ENCODE peak calls at places on chromosomes 12 and 14, in six cellular contexts. R, H, S, P, K and C are unnamed samples. For H3K4me1, the result is how much of the 10 kb centered on the place peaks cover.

GRCh38 chr12:92146497-92146828 is 817 bp upstream of the BTG1 start:
- DNase-seq in R (no peak), H (no peak), S (no peak), P (no peak), K (no peak), C (no peak)

GRCh38 chr14:36657409-36658090 is 4.1 kb upstream of the PAX9 start:
- DNase-seq in R (no peak), H (no peak), S (peak), P (no peak), K (peak), C (no peak)

GRCh38 chr14:41597647-41598046 is 9.0 kb upstream of the LRFN5 start:
- DNase-seq in R (no peak), H (no peak), S (peak), P (no peak), K (no peak), C (no peak)

GRCh38 chr14:79542121-79542520 is 669.2 kb downstream of the DIO2 start:
- DNase-seq in R (no peak), H (no peak), S (no peak), P (no peak), K (no peak), C (no peak)

GRCh38 chr12:71186571-71187288 is 28.9 kb upstream of the TSPAN8 start:
- DNase-seq in R (no peak), H (no peak), S (no peak), P (no peak), K (no peak), C (no peak)

GRCh38 chr12:123387508-123388217 is 3.7 kb downstream of the KMT5A start:
- DNase-seq in R (no peak), H (no peak), S (no peak), P (no peak), K (no peak), C (no peak)

GRCh38 chr12:109714913-109715244 is 1.3 kb downstream of the FAM222A start:
- DNase-seq in R (no peak), H (no peak), S (no peak), P (no peak), K (peak), C (no peak)

GRCh38 chr12:5498081-5498480 is 66.2 kb downstream of the NTF3 start:
- DNase-seq in R (no peak), H (no peak), S (no peak), P (no peak), K (no peak), C (no peak)

GRCh38 chr12:11732023-11732422 is 82.5 kb downstream of the ETV6 start:
- DNase-seq in R (no peak), H (no peak), S (no peak), P (no peak), K (no peak), C (no peak)

GRCh38 chr12:106044773-106045172 is 94.0 kb downstream of the NUAK1 start:
- DNase-seq in R (no peak), H (no peak), S (no peak), P (no peak), K (peak), C (no peak)

GRCh38 chr12:27709932-27710591 is 570 bp upstream of the MRPS35 start:
- DNase-seq in R (no peak), H (no peak), S (peak), P (no peak), K (no peak), C (no peak)

GRCh38 chr12:9064201-9064814 is 51.4 kb downstream of the A2M start:
- DNase-seq in R (peak), H (no peak), S (no peak), P (peak), K (peak), C (no peak)

GRCh38 chr12:132579747-132580146 is 30.6 kb downstream of the LRCOL1 start:
- DNase-seq in R (no peak), H (no peak), S (no peak), P (no peak), K (no peak), C (no peak)

GRCh38 chr14:85566603-85567002 is 36.7 kb downstream of the FLRT2 start:
- DNase-seq in R (no peak), H (no peak), S (no peak), P (no peak), K (no peak), C (no peak)

GRCh38 chr12:29589852-29590251 is 92.4 kb upstream of the OVCH1 start:
- DNase-seq in R (no peak), H (no peak), S (no peak), P (no peak), K (no peak), C (no peak)

GRCh38 chr12:19439059-19440018 is at the start of gene AEBP2:
- DNase-seq in R (peak), H (peak), S (peak), P (peak), K (peak), C (peak)

GRCh38 chr12:117689857-117690256 is 278.9 kb downstream of the KSR2 start:
- DNase-seq in R (no peak), H (no peak), S (no peak), P (no peak), K (no peak), C (no peak)

GRCh38 chr14:30656190-30656632 is 34.1 kb downstream of the SCFD1 start:
- DNase-seq in R (peak), H (no peak), S (peak), P (no peak), K (peak), C (no peak)

GRCh38 chr14:52446355-52446754 is 106.0 kb downstream of the TXNDC16 start:
- DNase-seq in R (no peak), H (no peak), S (no peak), P (no peak), K (no peak), C (no peak)

GRCh38 chr12:98868076-98868475 is 223.0 kb downstream of the APAF1 start:
- DNase-seq in R (no peak), H (no peak), S (no peak), P (no peak), K (no peak), C (no peak)

GRCh38 chr12:107309020-107309419 is 215.7 kb upstream of the CRY1 start:
- DNase-seq in R (no peak), H (no peak), S (no peak), P (no peak), K (no peak), C (no peak)

GRCh38 chr14:57820581-57820980 is 45.3 kb downstream of the SLC35F4 start:
- DNase-seq in R (no peak), H (no peak), S (no peak), P (no peak), K (no peak), C (no peak)

GRCh38 chr12:10215451-10215850 is 2.8 kb downstream of the GABARAPL1 start:
- DNase-seq in R (no peak), H (no peak), S (no peak), P (no peak), K (no peak), C (no peak)

GRCh38 chr14:103059556-103059955 is 2.2 kb upstream of the CDC42BPB start:
- DNase-seq in R (no peak), H (no peak), S (no peak), P (no peak), K (no peak), C (no peak)

GRCh38 chr12:57726884-57727757 is 11.4 kb downstream of the AGAP2 start:
- DNase-seq in R (no peak), H (peak), S (peak), P (no peak), K (no peak), C (no peak)

GRCh38 chr12:106353178-106353577 is 4.4 kb upstream of the POLR3B start:
- DNase-seq in R (no peak), H (no peak), S (no peak), P (no peak), K (no peak), C (no peak)

GRCh38 chr12:53093777-53094393 is 3.6 kb upstream of the IGFBP6 start:
- DNase-seq in R (no peak), H (no peak), S (no peak), P (no peak), K (no peak), C (no peak)

GRCh38 chr14:106083082-106083481 is 556.7 kb downstream of the TMEM121 start:
- DNase-seq in R (no peak), H (no peak), S (no peak), P (no peak), K (no peak), C (no peak)

GRCh38 chr12:64522316-64522715 is 70.4 kb downstream of the TBK1 start:
- DNase-seq in R (no peak), H (no peak), S (no peak), P (no peak), K (no peak), C (no peak)

DNA sequence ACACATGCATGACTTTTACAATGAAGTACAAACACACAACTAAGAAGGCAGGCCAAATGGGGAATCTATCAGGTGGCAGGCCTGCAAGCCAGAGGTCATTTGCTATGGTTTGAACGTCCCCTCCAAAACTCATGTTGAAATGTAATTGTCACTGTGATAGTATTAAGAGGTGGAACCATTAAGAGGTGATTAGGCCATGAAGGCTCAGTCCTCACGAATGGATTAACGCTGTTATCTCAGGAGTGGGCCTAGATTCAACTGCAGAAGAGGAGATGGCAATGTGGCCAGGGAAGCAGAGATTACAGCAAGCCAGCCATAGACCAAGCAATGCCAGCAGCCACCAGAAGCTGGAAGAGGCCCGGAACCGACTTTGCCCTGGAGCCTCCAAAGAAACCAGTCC is 13.5 kb upstream of the ACTR6 start:
- DNase-seq in R (no peak), H (no peak), S (no peak), P (no peak), K (no peak), C (no peak)
- TF ChIP-seq POLR2AphosphoS5 in R (no peak), H (no peak), S (no peak), P (no peak), K (no peak), C (no peak)

GRCh38 chr12:69834566-69834965 is 9.5 kb downstream of the MYRFL start:
- DNase-seq in R (no peak), H (no peak), S (no peak), P (no peak), K (no peak), C (no peak)
- H3K4me1 ChIP-seq in R (under half), H (under half), S (under half), P (under half), K (under half), C (under half)

DNA sequence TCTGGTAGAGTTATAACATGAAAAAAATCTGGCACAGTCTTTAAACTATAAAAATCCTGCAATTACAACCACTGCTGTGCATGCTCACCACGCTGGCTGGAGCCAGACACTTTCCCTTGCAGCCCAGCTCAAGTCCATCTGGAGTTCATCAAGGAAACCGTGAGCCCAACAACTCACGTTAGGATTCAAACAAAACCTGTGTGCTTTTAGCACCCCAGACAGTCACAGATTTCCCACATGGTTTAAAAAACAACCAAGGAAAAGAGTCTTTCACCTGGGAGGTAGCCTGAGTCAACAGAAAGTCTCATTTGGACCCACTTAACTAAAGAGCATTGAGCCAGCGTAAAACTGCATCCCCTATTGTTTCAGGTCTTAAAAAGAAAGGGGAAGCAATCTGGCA is 4.7 kb downstream of the LRIG3 start:
- DNase-seq in R (no peak), H (no peak), S (no peak), P (peak), K (no peak), C (peak)
- TF ChIP-seq POLR2AphosphoS5 in R (no peak), H (peak), S (no peak), P (peak), K (no peak), C (no peak)

DNA sequence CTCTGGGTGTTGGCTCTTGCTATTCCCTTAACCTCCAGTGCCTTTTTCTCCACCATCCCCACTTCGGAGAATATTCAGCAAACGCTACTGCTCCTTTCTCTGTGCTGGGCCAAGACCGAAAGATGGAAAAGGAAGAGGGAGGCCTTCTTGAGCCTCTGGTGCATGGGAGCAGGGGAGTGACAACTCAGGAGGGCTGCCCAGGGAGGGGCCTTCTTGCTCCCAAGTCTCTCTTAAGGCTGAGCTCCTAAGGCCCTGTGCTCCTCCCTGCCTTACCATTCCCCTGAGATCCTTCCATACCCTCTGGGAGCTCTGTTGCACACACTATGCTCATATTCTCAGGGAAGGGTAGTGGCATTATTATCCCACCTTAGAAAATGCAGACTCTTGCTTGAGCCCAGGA is 34.9 kb downstream of the SH2B3 start:
- DNase-seq in R (no peak), H (no peak), S (no peak), P (peak), K (no peak), C (no peak)
- H3K4me1 ChIP-seq in R (under half), H (half or more), S (under half), P (under half), K (under half), C (half or more)

GRCh38 chr14:56087824-56088571 is 30.2 kb upstream of the PELI2 start:
- DNase-seq in R (no peak), H (no peak), S (no peak), P (peak), K (no peak), C (no peak)
- TF ChIP-seq POLR2AphosphoS5 in R (no peak), H (no peak), S (no peak), P (peak), K (no peak), C (no peak)

DNA sequence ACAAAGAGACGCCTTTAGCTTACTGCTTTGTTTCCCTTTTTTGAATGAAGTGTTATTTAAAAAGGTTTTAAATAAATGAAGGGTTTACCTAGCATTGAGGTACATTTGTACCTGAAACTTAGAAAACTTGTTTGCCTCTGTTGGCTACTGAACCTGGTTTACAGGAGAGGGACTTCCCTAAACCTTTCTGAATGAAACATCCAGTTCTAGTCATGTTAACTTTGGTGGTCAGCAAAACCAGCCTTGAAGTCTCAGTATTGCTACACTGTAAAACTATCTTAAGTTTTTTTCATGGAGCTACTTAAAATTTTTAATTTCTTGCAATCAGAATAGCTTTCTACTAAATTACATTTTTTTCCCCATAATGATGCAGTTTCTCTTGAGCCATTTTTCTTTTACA is 38.2 kb downstream of the RASSF8 start:
- DNase-seq in R (no peak), H (no peak), S (no peak), P (no peak), K (no peak), C (no peak)
- H3K4me1 ChIP-seq in R (under half), H (under half), S (under half), P (half or more), K (under half), C (under half)